ENCODE peak calls at places on chromosomes 6 and 20, in nine cellular contexts. B is left colon; H is H1; X is stimulated activated CD4-positive, alpha-beta T cell treated with anti-CD3 and anti-CD28 coated beads, Interleukin-1b, Interleukin-23, amount 100 ng/mL, for 1 hour; L is effector memory CD4-positive, alpha-beta T cell; D is ureter; F is erythroblast; Y is progenitor cell of endocrine pancreas; C is AG04450. V is an unnamed sample.

GRCh38 chr6:54050750-54051149 is 60.5 kb upstream of the MLIP start:
- DNase-seq in F (no peak), Y (no peak), L (no peak), H (no peak), C (no peak), D (no peak), B (no peak), X (no peak), V (no peak)

GRCh38 chr20:59820204-59821041 is 113.0 kb downstream of the SYCP2 start:
- DNase-seq in H (no peak), C (no peak), F (no peak), D (no peak), Y (no peak), L (no peak), B (no peak), X (no peak), V (no peak)

GRCh38 chr6:10999994-11000393 is 44.1 kb downstream of the ELOVL2 start:
- DNase-seq in Y (no peak), L (no peak), H (no peak), X (no peak), D (no peak), F (no peak), C (peak; percentile 42), B (no peak), V (no peak)

GRCh38 chr20:59047938-59048680 is 5.5 kb upstream of the PRELID3B start:
- DNase-seq in B (no peak), Y (no peak), L (no peak), D (no peak), F (no peak), X (no peak), H (no peak), C (no peak), V (no peak)

GRCh38 chr20:49028684-49029083 is 17.4 kb upstream of the CSE1L start:
- DNase-seq in Y (no peak), H (no peak), L (no peak), F (peak; percentile 25), C (no peak), B (no peak), X (no peak), D (no peak), V (no peak)

GRCh38 chr20:11585752-11586352 is 331.8 kb upstream of the BTBD3 start:
- DNase-seq in L (no peak), D (no peak), X (no peak), H (no peak), B (no peak), C (no peak), F (no peak), Y (no peak), V (no peak)

GRCh38 chr20:13996265-13996664 is 949 bp downstream of the MACROD2 start:
- DNase-seq in C (no peak), B (no peak), H (no peak), L (no peak), X (no peak), D (no peak), Y (no peak), F (no peak), V (no peak)

GRCh38 chr20:34112600-34113061 is 588 bp upstream of the EIF2S2 start:
- DNase-seq in X (no peak), C (no peak), L (no peak), F (peak; percentile 77), B (peak; percentile 46), H (no peak), D (peak; percentile 48), Y (peak; percentile 30), V (no peak)

GRCh38 chr6:30344868-30345671 is at the start of gene RPP21:
- DNase-seq in C (no peak), B (peak; percentile 90), H (no peak), Y (peak; percentile 77), D (peak; percentile 86), L (peak; percentile 77), F (peak; percentile 84), X (peak; percentile 66), V (peak; percentile 93)

GRCh38 chr6:105484238-105485161 is 81.6 kb upstream of the PREP start:
- DNase-seq in F (peak; percentile 15), D (no peak), X (no peak), Y (no peak), B (no peak), C (no peak), L (no peak), H (no peak), V (peak; percentile 9)

GRCh38 chr6:83958250-83958685 is 75.3 kb upstream of the MRAP2 start:
- DNase-seq in Y (no peak), C (peak; percentile 1), F (no peak), D (no peak), H (no peak), B (no peak), L (no peak), X (no peak), V (no peak)

GRCh38 chr6:159977242-159978214 is 8.6 kb downstream of the IGF2R start:
- DNase-seq in L (no peak), F (peak; percentile 11), D (no peak), C (no peak), X (no peak), Y (no peak), B (no peak), H (no peak), V (no peak)

GRCh38 chr20:36399147-36399968 is 93.2 kb downstream of the DLGAP4 start:
- DNase-seq in B (peak; percentile 32), Y (peak; percentile 39), C (no peak), D (no peak), H (peak; percentile 78), L (no peak), F (peak; percentile 28), X (no peak), V (no peak)

GRCh38 chr20:4795394-4795793 is 73.7 kb downstream of the PRND start:
- DNase-seq in Y (no peak), B (no peak), C (peak; percentile 47), X (no peak), D (no peak), F (peak; percentile 29), L (no peak), H (no peak), V (no peak)

GRCh38 chr6:56957856-56958255 is 2.9 kb downstream of the BEND6 start:
- DNase-seq in L (no peak), X (no peak), H (no peak), D (no peak), Y (no peak), C (no peak), F (no peak), B (no peak), V (no peak)

GRCh38 chr6:154448448-154449096 is 61.9 kb downstream of the CNKSR3 start:
- DNase-seq in C (peak; percentile 86), X (no peak), L (no peak), Y (no peak), F (no peak), D (no peak), H (no peak), B (peak; percentile 17), V (peak; percentile 39)

GRCh38 chr6:166551797-166552495 is 34.5 kb downstream of the RAMACL start:
- DNase-seq in B (no peak), H (peak; percentile 34), X (no peak), Y (no peak), L (no peak), D (no peak), F (no peak), C (no peak), V (no peak)

GRCh38 chr20:63089051-63089907 is 82.5 kb upstream of the BHLHE23 start:
- DNase-seq in C (no peak), B (peak; percentile 20), D (peak; percentile 20), F (no peak), X (no peak), Y (no peak), L (no peak), H (no peak), V (peak; percentile 9)

GRCh38 chr20:34923414-34923813 is 32.2 kb downstream of the GSS start:
- DNase-seq in B (no peak), Y (no peak), F (no peak), C (no peak), L (no peak), H (no peak), X (no peak), D (no peak), V (no peak)

GRCh38 chr20:45308078-45308778 is at the start of gene MATN4:
- DNase-seq in B (peak; percentile 55), C (no peak), Y (no peak), D (no peak), F (no peak), X (no peak), H (no peak), L (no peak), V (peak; percentile 70)

GRCh38 chr6:48111575-48111974 is 578 bp upstream of the PTCHD4 start:
- DNase-seq in D (no peak), X (no peak), Y (no peak), C (no peak), H (no peak), B (no peak), F (no peak), L (no peak), V (no peak)

GRCh38 chr6:149079911-149080501 is 237.5 kb upstream of the TAB2 start:
- DNase-seq in F (no peak), Y (no peak), X (no peak), D (peak; percentile 76), L (no peak), C (no peak), B (no peak), H (no peak), V (no peak)

GRCh38 chr6:105319331-105319730 is 83.6 kb downstream of the PREP start:
- DNase-seq in L (no peak), Y (no peak), C (no peak), D (no peak), H (no peak), B (no peak), X (no peak), F (no peak), V (no peak)

V was measured in mucosa of descending colon.